ENCODE peak calls at places on chromosome 19, in eight cellular contexts. W is CD8-positive, alpha-beta T cell; H is transverse colon; G is right cardiac atrium; O is NT2/D1; B is SK-N-SH; V is kidney epithelial cell; T is uterus. F is an unnamed sample.

GRCh38 chr19:2302319-2303208 is 5.4 kb downstream of the LINGO3 start:
- DNase-seq in G (peak), B (no peak), O (no peak), T (no peak), H (peak), V (no peak), W (no peak), F (no peak)

GRCh38 chr19:44142014-44142523 is 715 bp downstream of the ZNF234 start:
- DNase-seq in W (no peak), B (no peak), G (no peak), H (no peak), T (no peak), V (no peak), O (no peak), F (no peak)

GRCh38 chr19:39195755-39196154 is 1.0 kb upstream of the NCCRP1 start:
- DNase-seq in H (no peak), V (no peak), O (no peak), G (no peak), T (no peak), B (no peak), W (no peak), F (no peak)

GRCh38 chr19:42239544-42240220 is 2.7 kb downstream of the GSK3A start:
- DNase-seq in H (no peak), G (no peak), O (no peak), B (no peak), W (no peak), T (no peak), V (no peak), F (no peak)

GRCh38 chr19:56170261-56170660 is 5.5 kb upstream of the GALP start:
- DNase-seq in T (no peak), B (no peak), W (no peak), V (peak), G (no peak), O (no peak), H (no peak), F (no peak)

GRCh38 chr19:53868091-53868891 is 608 bp downstream of the MYADM start:
- DNase-seq in B (peak), H (peak), W (no peak), T (peak), V (no peak), G (peak), O (no peak), F (no peak)

GRCh38 chr19:31177230-31177629 is 172.0 kb downstream of the TSHZ3 start:
- DNase-seq in G (no peak), V (no peak), W (no peak), T (no peak), O (no peak), H (no peak), B (no peak), F (no peak)

GRCh38 chr19:680287-681028 is 4.3 kb downstream of the FSTL3 start:
- DNase-seq in T (peak), O (peak), V (peak), H (peak), G (peak), B (peak), W (peak), F (peak)

GRCh38 chr19:2428756-2429711 is 1.6 kb upstream of the TIMM13 start:
- DNase-seq in V (no peak), H (no peak), W (no peak), G (peak), B (no peak), T (no peak), O (no peak), F (no peak)

GRCh38 chr19:50025794-50026549 is at the start of gene ZNF473:
- DNase-seq in G (peak), O (peak), H (peak), B (peak), T (peak), W (peak), V (peak), F (peak)

GRCh38 chr19:45884682-45885555 is 1.0 kb downstream of the IRF2BP1 start:
- DNase-seq in V (no peak), W (no peak), B (peak), O (no peak), H (no peak), G (peak), T (peak), F (no peak)

GRCh38 chr19:54416695-54417491 is 1.6 kb downstream of the TTYH1 start:
- DNase-seq in V (no peak), W (no peak), G (no peak), T (no peak), B (no peak), H (no peak), O (no peak), F (no peak)

GRCh38 chr19:23439623-23440022 is 44.4 kb upstream of the ZNF91 start:
- DNase-seq in W (no peak), B (no peak), O (no peak), H (no peak), T (no peak), V (no peak), G (no peak), F (no peak)

GRCh38 chr19:38949580-38950367 is 19.0 kb downstream of the MRPS12 start:
- DNase-seq in W (peak), B (peak), H (peak), T (peak), O (peak), V (peak), G (peak), F (no peak)

GRCh38 chr19:41479757-41480191 is 36.8 kb downstream of the ERICH4 start:
- DNase-seq in T (no peak), B (no peak), H (no peak), V (no peak), O (no peak), G (peak), W (no peak), F (no peak)

GRCh38 chr19:13506550-13506878 is 235 bp upstream of the CACNA1A start:
- DNase-seq in H (no peak), W (no peak), V (no peak), B (no peak), O (no peak), T (no peak), G (no peak), F (no peak)

GRCh38 chr19:13507053-13507611 is 853 bp upstream of the CACNA1A start:
- DNase-seq in O (no peak), W (no peak), B (no peak), V (no peak), T (no peak), G (no peak), H (no peak), F (no peak)

GRCh38 chr19:13503570-13504235 is 2.6 kb downstream of the CACNA1A start:
- DNase-seq in W (no peak), G (no peak), V (no peak), B (no peak), H (no peak), O (no peak), T (no peak), F (no peak)

GRCh38 chr19:13505164-13505695 is 1.0 kb downstream of the CACNA1A start:
- DNase-seq in B (no peak), O (no peak), T (no peak), V (no peak), G (no peak), H (no peak), W (no peak), F (no peak)

DNA sequence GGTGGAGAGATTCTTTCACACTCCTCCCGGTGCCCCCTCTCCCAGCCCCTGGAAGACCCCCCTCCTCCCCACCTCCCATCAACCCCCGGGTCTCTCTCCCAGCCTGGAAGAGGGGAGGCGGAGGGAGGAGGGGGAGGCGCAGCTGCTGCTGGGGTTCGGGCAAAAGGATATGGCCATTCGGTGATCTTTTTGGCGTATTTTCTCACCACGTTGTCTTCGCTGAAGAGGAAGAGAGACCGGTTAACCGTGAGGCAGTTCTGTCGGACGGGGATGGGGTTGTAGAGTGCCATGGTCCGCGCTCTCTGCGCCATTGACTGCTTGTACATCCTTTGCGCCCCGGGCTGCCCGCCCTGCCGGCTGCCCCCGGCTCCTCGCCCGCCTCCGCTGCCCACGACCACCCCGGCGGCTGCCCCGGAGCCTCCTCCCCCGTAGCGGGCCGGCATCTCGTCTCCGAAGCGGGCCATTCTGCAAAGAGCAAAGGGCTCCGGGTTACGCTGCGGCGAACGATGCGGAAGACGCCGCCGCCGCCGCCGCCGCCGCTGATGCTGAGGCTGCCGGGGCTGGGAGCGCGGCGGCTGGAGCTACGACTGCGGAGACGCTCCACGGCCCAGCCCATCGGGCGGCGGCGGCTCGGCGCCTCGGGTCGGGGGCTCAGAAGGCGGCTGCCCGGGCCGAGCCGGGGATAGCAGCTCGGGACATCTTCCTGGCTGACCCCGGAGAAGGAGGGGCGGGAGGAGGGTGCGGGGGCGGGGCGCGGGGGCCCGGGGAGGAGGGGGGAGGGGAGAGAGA is at the start of gene CACNA1A:
- DNase-seq in B (peak), T (no peak), V (no peak), O (no peak), H (no peak), G (no peak), W (no peak), F (no peak)
- H3K4me3 ChIP-seq in B (peak), T (no peak), V (no peak), O (peak), H (peak), G (peak), W (no peak), F (no peak)

GRCh38 chr19:47754206-47755064 is 9.1 kb downstream of the NOP53 start:
- DNase-seq in T (no peak), V (no peak), B (no peak), G (no peak), O (no peak), W (no peak), H (no peak), F (no peak)
- H3K4me3 ChIP-seq in T (no peak), V (no peak), B (no peak), G (no peak), O (no peak), W (no peak), H (no peak), F (no peak)

GRCh38 chr19:16066611-16067104 is 9.6 kb upstream of the TPM4 start:
- DNase-seq in G (no peak), O (no peak), T (no peak), V (no peak), B (peak), H (peak), W (peak), F (no peak)
- H3K4me3 ChIP-seq in G (no peak), O (no peak), T (peak), V (no peak), B (no peak), H (peak), W (no peak), F (peak)

GRCh38 chr19:11460207-11460606 is 20.6 kb downstream of the ELAVL3 start:
- DNase-seq in H (no peak), T (no peak), B (peak), O (no peak), G (no peak), V (no peak), W (no peak), F (no peak)
- H3K4me3 ChIP-seq in H (no peak), T (no peak), B (no peak), O (no peak), G (no peak), V (no peak), W (no peak), F (no peak)

DNA sequence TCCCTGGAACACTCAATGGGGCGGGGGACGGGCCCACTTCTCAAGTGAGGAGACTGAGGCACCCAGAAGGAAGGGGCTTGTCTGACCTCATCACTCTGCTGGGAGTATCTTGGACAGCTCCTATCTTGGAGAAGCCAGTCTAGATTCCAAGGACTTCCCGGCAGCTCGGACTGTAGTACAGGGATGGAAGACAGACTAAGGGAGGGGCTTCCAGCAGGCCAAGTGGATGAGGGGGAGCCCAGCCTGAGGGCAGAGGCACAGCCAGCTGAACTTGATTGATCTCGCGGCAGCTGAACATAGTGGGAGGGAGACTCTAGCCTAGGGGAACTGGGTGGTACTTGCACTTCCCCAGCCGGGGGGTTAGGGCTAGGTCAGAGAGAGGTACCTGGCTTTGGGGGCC is 702 bp downstream of the CILP2 start:
- DNase-seq in B (no peak), G (peak), W (no peak), H (no peak), V (no peak), T (no peak), O (no peak), F (no peak)
- H3K4me3 ChIP-seq in B (no peak), G (no peak), W (peak), H (no peak), V (no peak), T (no peak), O (peak), F (no peak)

GRCh38 chr19:7595466-7596133 is at the start of gene CAMSAP3:
- DNase-seq in V (no peak), H (peak), W (peak), T (no peak), G (no peak), O (peak), B (peak), F (peak)
- H3K4me3 ChIP-seq in V (peak), H (peak), W (peak), T (no peak), G (peak), O (peak), B (peak), F (peak)

GRCh38 chr19:7921955-7922840 is 2.1 kb downstream of the SNAPC2 start:
- DNase-seq in T (no peak), G (peak), V (no peak), H (no peak), O (no peak), B (no peak), W (no peak), F (no peak)
- H3K4me3 ChIP-seq in T (peak), G (no peak), V (no peak), H (no peak), O (no peak), B (no peak), W (no peak), F (peak)

DNA sequence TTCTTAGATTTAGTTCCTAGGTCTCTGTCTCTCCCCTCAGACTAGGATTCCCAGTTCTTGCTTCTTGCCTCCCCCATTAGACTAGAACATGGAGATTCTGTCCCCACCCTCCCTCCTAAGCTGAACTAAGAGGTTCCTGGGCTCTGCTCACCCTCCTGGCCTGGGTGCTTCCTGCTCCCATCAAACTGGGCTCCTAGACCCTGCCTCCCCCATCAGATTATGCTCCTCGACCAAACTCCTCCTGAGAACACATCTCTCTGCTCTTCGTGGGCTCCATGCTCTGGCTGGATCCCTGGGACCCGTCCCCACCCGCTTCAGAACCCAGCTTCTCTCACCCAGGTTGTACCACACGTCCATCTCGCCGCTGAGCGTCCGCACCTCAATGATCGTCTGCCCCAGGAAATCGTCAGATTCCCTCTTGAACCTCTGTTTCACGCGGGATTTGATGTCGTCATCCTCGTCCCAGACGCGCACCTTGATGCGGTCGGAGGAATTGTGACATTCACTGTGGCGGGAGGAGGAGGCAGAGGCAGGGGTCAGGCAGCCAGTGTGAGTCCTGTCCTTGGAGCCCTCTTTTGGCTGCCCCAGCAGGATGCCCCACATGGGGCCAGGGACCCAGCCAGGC is 42.7 kb downstream of the UNC13A start:
- DNase-seq in G (no peak), T (no peak), V (no peak), H (no peak), B (no peak), W (no peak), O (no peak), F (no peak)
- H3K4me3 ChIP-seq in G (no peak), T (no peak), V (no peak), H (no peak), B (no peak), W (no peak), O (no peak), F (no peak)

DNA sequence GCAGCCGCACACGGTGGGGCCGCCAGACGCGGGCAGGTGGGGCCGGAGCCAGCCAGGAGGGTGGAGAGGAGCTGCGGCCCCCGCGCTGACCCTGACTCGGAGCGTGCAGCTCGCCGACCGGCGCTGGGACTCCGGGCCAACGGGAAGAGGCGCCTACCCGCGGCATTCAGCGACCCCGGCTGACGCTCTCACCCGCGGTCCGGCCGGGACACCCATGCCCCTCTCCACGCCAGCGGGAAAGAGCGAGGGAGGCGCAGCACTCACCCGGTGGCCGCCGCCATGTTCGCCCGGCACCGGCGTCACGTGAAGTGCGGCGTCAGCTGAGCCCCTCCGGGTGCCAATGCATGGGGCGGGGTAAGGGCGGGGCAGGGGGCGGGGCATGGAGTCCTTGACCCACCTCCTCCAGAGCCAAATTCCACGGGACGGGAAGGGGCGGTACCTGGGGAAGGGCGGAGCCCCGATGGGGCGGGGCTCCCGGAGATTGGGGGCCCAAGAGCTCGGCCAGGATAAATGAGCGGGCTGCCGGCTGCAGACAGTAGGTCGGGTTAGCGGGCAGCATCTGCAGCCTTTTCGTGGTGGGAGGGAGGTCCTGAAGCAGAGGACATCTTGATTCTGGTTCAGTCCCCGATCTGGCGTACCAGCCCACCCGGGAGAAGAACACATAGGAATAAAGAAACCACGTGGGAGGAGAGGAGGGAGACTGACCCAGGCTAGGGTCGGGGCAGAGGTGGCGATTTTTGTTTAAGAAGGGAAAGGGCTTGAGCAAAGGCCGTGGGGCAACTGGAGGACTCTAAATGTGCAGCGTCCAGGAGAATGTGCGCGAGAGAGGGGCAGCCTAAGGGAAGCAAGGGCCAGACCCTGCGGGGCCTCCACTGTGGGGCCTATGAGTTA is at the start of gene PEPD:
- DNase-seq in H (peak), B (peak), O (peak), G (peak), W (peak), T (peak), V (peak), F (peak)
- H3K4me3 ChIP-seq in H (peak), B (peak), O (peak), G (peak), W (peak), T (peak), V (peak), F (peak)

DNA sequence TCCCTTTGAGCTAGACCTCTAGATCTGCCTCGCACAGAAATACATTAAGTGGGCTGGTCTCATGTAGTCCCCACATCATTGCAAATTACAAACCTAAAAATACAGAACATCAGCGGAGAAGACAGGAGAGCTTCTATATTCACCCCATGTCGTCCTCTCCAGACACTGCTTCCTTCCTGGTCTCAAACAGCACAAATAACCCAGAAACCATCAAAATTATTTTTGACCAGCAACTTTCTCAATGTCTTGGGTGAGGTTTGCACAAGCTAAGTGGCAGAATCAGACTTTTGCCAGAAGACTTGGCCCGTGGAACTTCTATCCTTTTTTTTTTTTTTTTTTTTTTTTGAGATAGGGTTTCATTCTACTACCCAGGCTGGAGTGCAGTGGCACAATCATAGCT is 28.2 kb downstream of the CLEC17A start:
- DNase-seq in H (no peak), O (no peak), W (no peak), B (no peak), G (no peak), T (no peak), V (no peak), F (no peak)
- H3K4me3 ChIP-seq in H (no peak), O (no peak), W (no peak), B (no peak), G (no peak), T (no peak), V (no peak), F (no peak)

F was measured in LNCaP clone FGC.